ENCODE peak calls at places on chromosomes 5 and 9, in eight cellular contexts. One of them, this sample, is unnamed.

GRCh38 chr5:170254056-170254455 is 21.3 kb downstream of the C5orf58 start:
- DNase-seq in stimulated activated CD4-positive, alpha-beta T cell treated with anti-CD3 and anti-CD28 coated beads, Interleukin-12 subunit alpha, Interleukin-12 subunit beta, amount 100 ng/mL, for 24 hours: peak; percentile 43
- DNase-seq in HTR-8/SVneo: no peak
- DNase-seq in kidney epithelial cell: peak; percentile 7
- DNase-seq in kidney: no peak
- DNase-seq in NCI-H774: no peak
- DNase-seq in neural progenitor cell: no peak
- DNase-seq in AML-193: no peak
- DNase-seq in this sample: peak; percentile 92

GRCh38 chr9:110592075-110592830 is 12.7 kb upstream of the SVEP1 start:
- DNase-seq in stimulated activated CD4-positive, alpha-beta T cell treated with anti-CD3 and anti-CD28 coated beads, Interleukin-12 subunit alpha, Interleukin-12 subunit beta, amount 100 ng/mL, for 24 hours: no peak
- DNase-seq in HTR-8/SVneo: no peak
- DNase-seq in kidney epithelial cell: no peak
- DNase-seq in kidney: no peak
- DNase-seq in NCI-H774: no peak
- DNase-seq in neural progenitor cell: no peak
- DNase-seq in AML-193: no peak
- DNase-seq in this sample: no peak

GRCh38 chr9:22416692-22417060 is 29.9 kb upstream of the DMRTA1 start:
- DNase-seq in stimulated activated CD4-positive, alpha-beta T cell treated with anti-CD3 and anti-CD28 coated beads, Interleukin-12 subunit alpha, Interleukin-12 subunit beta, amount 100 ng/mL, for 24 hours: no peak
- DNase-seq in HTR-8/SVneo: peak; percentile 2
- DNase-seq in kidney epithelial cell: no peak
- DNase-seq in kidney: no peak
- DNase-seq in NCI-H774: no peak
- DNase-seq in neural progenitor cell: peak; percentile 27
- DNase-seq in AML-193: no peak
- DNase-seq in this sample: no peak

GRCh38 chr5:155085282-155085990 is 71.9 kb downstream of the KIF4B start:
- DNase-seq in stimulated activated CD4-positive, alpha-beta T cell treated with anti-CD3 and anti-CD28 coated beads, Interleukin-12 subunit alpha, Interleukin-12 subunit beta, amount 100 ng/mL, for 24 hours: no peak
- DNase-seq in HTR-8/SVneo: no peak
- DNase-seq in kidney epithelial cell: no peak
- DNase-seq in kidney: no peak
- DNase-seq in NCI-H774: no peak
- DNase-seq in neural progenitor cell: no peak
- DNase-seq in AML-193: no peak
- DNase-seq in this sample: no peak

GRCh38 chr5:122140900-122141299 is 11.6 kb downstream of the ZNF474 start:
- DNase-seq in stimulated activated CD4-positive, alpha-beta T cell treated with anti-CD3 and anti-CD28 coated beads, Interleukin-12 subunit alpha, Interleukin-12 subunit beta, amount 100 ng/mL, for 24 hours: no peak
- DNase-seq in HTR-8/SVneo: no peak
- DNase-seq in kidney epithelial cell: no peak
- DNase-seq in kidney: no peak
- DNase-seq in NCI-H774: no peak
- DNase-seq in neural progenitor cell: no peak
- DNase-seq in AML-193: no peak
- DNase-seq in this sample: no peak

GRCh38 chr5:150582281-150582791 is 58.1 kb upstream of the SYNPO start:
- DNase-seq in stimulated activated CD4-positive, alpha-beta T cell treated with anti-CD3 and anti-CD28 coated beads, Interleukin-12 subunit alpha, Interleukin-12 subunit beta, amount 100 ng/mL, for 24 hours: no peak
- DNase-seq in HTR-8/SVneo: no peak
- DNase-seq in kidney epithelial cell: peak; percentile 39
- DNase-seq in kidney: no peak
- DNase-seq in NCI-H774: no peak
- DNase-seq in neural progenitor cell: peak; percentile 59
- DNase-seq in AML-193: no peak
- DNase-seq in this sample: no peak

GRCh38 chr5:175047048-175047447 is 322.7 kb downstream of the MSX2 start:
- DNase-seq in stimulated activated CD4-positive, alpha-beta T cell treated with anti-CD3 and anti-CD28 coated beads, Interleukin-12 subunit alpha, Interleukin-12 subunit beta, amount 100 ng/mL, for 24 hours: no peak
- DNase-seq in HTR-8/SVneo: no peak
- DNase-seq in kidney epithelial cell: no peak
- DNase-seq in kidney: no peak
- DNase-seq in NCI-H774: no peak
- DNase-seq in neural progenitor cell: no peak
- DNase-seq in AML-193: no peak
- DNase-seq in this sample: no peak

GRCh38 chr5:145068696-145069095 is 766.4 kb downstream of the PRELID2 start:
- DNase-seq in stimulated activated CD4-positive, alpha-beta T cell treated with anti-CD3 and anti-CD28 coated beads, Interleukin-12 subunit alpha, Interleukin-12 subunit beta, amount 100 ng/mL, for 24 hours: no peak
- DNase-seq in HTR-8/SVneo: no peak
- DNase-seq in kidney epithelial cell: no peak
- DNase-seq in kidney: no peak
- DNase-seq in NCI-H774: no peak
- DNase-seq in neural progenitor cell: no peak
- DNase-seq in AML-193: no peak
- DNase-seq in this sample: no peak

GRCh38 chr5:116531117-116531516 is 43.5 kb downstream of the SEMA6A start:
- DNase-seq in stimulated activated CD4-positive, alpha-beta T cell treated with anti-CD3 and anti-CD28 coated beads, Interleukin-12 subunit alpha, Interleukin-12 subunit beta, amount 100 ng/mL, for 24 hours: no peak
- DNase-seq in HTR-8/SVneo: no peak
- DNase-seq in kidney epithelial cell: no peak
- DNase-seq in kidney: no peak
- DNase-seq in NCI-H774: no peak
- DNase-seq in neural progenitor cell: no peak
- DNase-seq in AML-193: no peak
- DNase-seq in this sample: no peak

GRCh38 chr5:62143268-62144229 is 162.5 kb upstream of the KIF2A start:
- DNase-seq in stimulated activated CD4-positive, alpha-beta T cell treated with anti-CD3 and anti-CD28 coated beads, Interleukin-12 subunit alpha, Interleukin-12 subunit beta, amount 100 ng/mL, for 24 hours: no peak
- DNase-seq in HTR-8/SVneo: peak; percentile 20
- DNase-seq in kidney epithelial cell: no peak
- DNase-seq in kidney: no peak
- DNase-seq in NCI-H774: peak; percentile 37
- DNase-seq in neural progenitor cell: peak; percentile 49
- DNase-seq in AML-193: peak; percentile 1
- DNase-seq in this sample: peak; percentile 5

GRCh38 chr9:20988916-20989315 is 42.5 kb downstream of the HACD4 start:
- DNase-seq in stimulated activated CD4-positive, alpha-beta T cell treated with anti-CD3 and anti-CD28 coated beads, Interleukin-12 subunit alpha, Interleukin-12 subunit beta, amount 100 ng/mL, for 24 hours: no peak
- DNase-seq in HTR-8/SVneo: no peak
- DNase-seq in kidney epithelial cell: no peak
- DNase-seq in kidney: no peak
- DNase-seq in NCI-H774: no peak
- DNase-seq in neural progenitor cell: no peak
- DNase-seq in AML-193: no peak
- DNase-seq in this sample: no peak

GRCh38 chr5:98307811-98308210 is 465.7 kb upstream of the RGMB start:
- DNase-seq in stimulated activated CD4-positive, alpha-beta T cell treated with anti-CD3 and anti-CD28 coated beads, Interleukin-12 subunit alpha, Interleukin-12 subunit beta, amount 100 ng/mL, for 24 hours: no peak
- DNase-seq in HTR-8/SVneo: no peak
- DNase-seq in kidney epithelial cell: no peak
- DNase-seq in kidney: no peak
- DNase-seq in NCI-H774: no peak
- DNase-seq in neural progenitor cell: no peak
- DNase-seq in AML-193: no peak
- DNase-seq in this sample: no peak

GRCh38 chr9:130193531-130194405 is 21.6 kb downstream of the NCS1 start:
- DNase-seq in stimulated activated CD4-positive, alpha-beta T cell treated with anti-CD3 and anti-CD28 coated beads, Interleukin-12 subunit alpha, Interleukin-12 subunit beta, amount 100 ng/mL, for 24 hours: no peak
- DNase-seq in HTR-8/SVneo: no peak
- DNase-seq in kidney epithelial cell: no peak
- DNase-seq in kidney: peak; percentile 65
- DNase-seq in NCI-H774: no peak
- DNase-seq in neural progenitor cell: peak; percentile 58
- DNase-seq in AML-193: no peak
- DNase-seq in this sample: no peak

GRCh38 chr5:110270-110888 is 18.4 kb downstream of the PLEKHG4B start:
- DNase-seq in stimulated activated CD4-positive, alpha-beta T cell treated with anti-CD3 and anti-CD28 coated beads, Interleukin-12 subunit alpha, Interleukin-12 subunit beta, amount 100 ng/mL, for 24 hours: no peak
- DNase-seq in HTR-8/SVneo: no peak
- DNase-seq in kidney epithelial cell: no peak
- DNase-seq in kidney: no peak
- DNase-seq in NCI-H774: no peak
- DNase-seq in neural progenitor cell: no peak
- DNase-seq in AML-193: no peak
- DNase-seq in this sample: no peak

GRCh38 chr5:74625742-74626241 is 14.7 kb downstream of the ENC1 start:
- DNase-seq in stimulated activated CD4-positive, alpha-beta T cell treated with anti-CD3 and anti-CD28 coated beads, Interleukin-12 subunit alpha, Interleukin-12 subunit beta, amount 100 ng/mL, for 24 hours: no peak
- DNase-seq in HTR-8/SVneo: no peak
- DNase-seq in kidney epithelial cell: no peak
- DNase-seq in kidney: no peak
- DNase-seq in NCI-H774: no peak
- DNase-seq in neural progenitor cell: no peak
- DNase-seq in AML-193: no peak
- DNase-seq in this sample: no peak

GRCh38 chr5:181187500-181188213 is 17.3 kb downstream of the TRIM7 start:
- DNase-seq in stimulated activated CD4-positive, alpha-beta T cell treated with anti-CD3 and anti-CD28 coated beads, Interleukin-12 subunit alpha, Interleukin-12 subunit beta, amount 100 ng/mL, for 24 hours: peak; percentile 59
- DNase-seq in HTR-8/SVneo: no peak
- DNase-seq in kidney epithelial cell: no peak
- DNase-seq in kidney: peak; percentile 87
- DNase-seq in NCI-H774: no peak
- DNase-seq in neural progenitor cell: peak; percentile 84
- DNase-seq in AML-193: no peak
- DNase-seq in this sample: no peak

GRCh38 chr5:104345513-104345823 is 782.9 kb upstream of the NUDT12 start:
- DNase-seq in stimulated activated CD4-positive, alpha-beta T cell treated with anti-CD3 and anti-CD28 coated beads, Interleukin-12 subunit alpha, Interleukin-12 subunit beta, amount 100 ng/mL, for 24 hours: no peak
- DNase-seq in HTR-8/SVneo: no peak
- DNase-seq in kidney epithelial cell: no peak
- DNase-seq in kidney: no peak
- DNase-seq in NCI-H774: no peak
- DNase-seq in neural progenitor cell: no peak
- DNase-seq in AML-193: no peak
- DNase-seq in this sample: no peak

GRCh38 chr9:134375011-134375390 is 48.7 kb downstream of the RXRA start:
- DNase-seq in stimulated activated CD4-positive, alpha-beta T cell treated with anti-CD3 and anti-CD28 coated beads, Interleukin-12 subunit alpha, Interleukin-12 subunit beta, amount 100 ng/mL, for 24 hours: no peak
- DNase-seq in HTR-8/SVneo: no peak
- DNase-seq in kidney epithelial cell: no peak
- DNase-seq in kidney: no peak
- DNase-seq in NCI-H774: no peak
- DNase-seq in neural progenitor cell: no peak
- DNase-seq in AML-193: no peak
- DNase-seq in this sample: no peak

GRCh38 chr9:96871176-96871575 is 16.9 kb upstream of the ZNF782 start:
- DNase-seq in stimulated activated CD4-positive, alpha-beta T cell treated with anti-CD3 and anti-CD28 coated beads, Interleukin-12 subunit alpha, Interleukin-12 subunit beta, amount 100 ng/mL, for 24 hours: no peak
- DNase-seq in HTR-8/SVneo: no peak
- DNase-seq in kidney epithelial cell: no peak
- DNase-seq in kidney: no peak
- DNase-seq in NCI-H774: no peak
- DNase-seq in neural progenitor cell: no peak
- DNase-seq in AML-193: no peak
- DNase-seq in this sample: no peak

GRCh38 chr5:150136290-150136689 is 19.4 kb downstream of the PDGFRB start:
- DNase-seq in stimulated activated CD4-positive, alpha-beta T cell treated with anti-CD3 and anti-CD28 coated beads, Interleukin-12 subunit alpha, Interleukin-12 subunit beta, amount 100 ng/mL, for 24 hours: no peak
- DNase-seq in HTR-8/SVneo: no peak
- DNase-seq in kidney epithelial cell: no peak
- DNase-seq in kidney: peak; percentile 66
- DNase-seq in NCI-H774: no peak
- DNase-seq in neural progenitor cell: no peak
- DNase-seq in AML-193: no peak
- DNase-seq in this sample: no peak

GRCh38 chr9:125989090-125989501 is 241.9 kb downstream of the PBX3 start:
- DNase-seq in stimulated activated CD4-positive, alpha-beta T cell treated with anti-CD3 and anti-CD28 coated beads, Interleukin-12 subunit alpha, Interleukin-12 subunit beta, amount 100 ng/mL, for 24 hours: no peak
- DNase-seq in HTR-8/SVneo: no peak
- DNase-seq in kidney epithelial cell: no peak
- DNase-seq in kidney: peak; percentile 35
- DNase-seq in NCI-H774: no peak
- DNase-seq in neural progenitor cell: no peak
- DNase-seq in AML-193: no peak
- DNase-seq in this sample: no peak

GRCh38 chr9:6838158-6838557 is 80.4 kb downstream of the KDM4C start:
- DNase-seq in stimulated activated CD4-positive, alpha-beta T cell treated with anti-CD3 and anti-CD28 coated beads, Interleukin-12 subunit alpha, Interleukin-12 subunit beta, amount 100 ng/mL, for 24 hours: no peak
- DNase-seq in HTR-8/SVneo: no peak
- DNase-seq in kidney epithelial cell: no peak
- DNase-seq in kidney: no peak
- DNase-seq in NCI-H774: no peak
- DNase-seq in neural progenitor cell: no peak
- DNase-seq in AML-193: no peak
- DNase-seq in this sample: no peak

GRCh38 chr9:20729545-20729944 is 45.5 kb downstream of the FOCAD start:
- DNase-seq in stimulated activated CD4-positive, alpha-beta T cell treated with anti-CD3 and anti-CD28 coated beads, Interleukin-12 subunit alpha, Interleukin-12 subunit beta, amount 100 ng/mL, for 24 hours: no peak
- DNase-seq in HTR-8/SVneo: no peak
- DNase-seq in kidney epithelial cell: no peak
- DNase-seq in kidney: no peak
- DNase-seq in NCI-H774: no peak
- DNase-seq in neural progenitor cell: no peak
- DNase-seq in AML-193: no peak
- DNase-seq in this sample: no peak

This sample was measured in NCI-H1048.